ENCODE peak calls at places on chromosome X, in seven cellular contexts. One of them, this sample, is unnamed.

GRCh38 chrX:108271397-108271787 is 166.8 kb downstream of the COL4A6 start:
- DNase-seq in AG04450: no peak
- DNase-seq in GM23248: no peak
- DNase-seq in iPS DF 6.9: no peak
- DNase-seq in GM12865: no peak
- DNase-seq in right lobe of liver: no peak
- DNase-seq in sigmoid colon: no peak
- DNase-seq in this sample: no peak

GRCh38 chrX:70044541-70045245 is 5.0 kb downstream of the AWAT2 start:
- DNase-seq in AG04450: no peak
- DNase-seq in GM23248: peak
- DNase-seq in iPS DF 6.9: no peak
- DNase-seq in GM12865: no peak
- DNase-seq in right lobe of liver: no peak
- DNase-seq in sigmoid colon: peak
- DNase-seq in this sample: no peak

GRCh38 chrX:1466232-1466661 is 13.5 kb upstream of the ASMTL start:
- DNase-seq in AG04450: no peak
- DNase-seq in GM23248: no peak
- DNase-seq in iPS DF 6.9: no peak
- DNase-seq in GM12865: no peak
- DNase-seq in right lobe of liver: no peak
- DNase-seq in sigmoid colon: peak
- DNase-seq in this sample: no peak

GRCh38 chrX:38175140-38175539 is 45.5 kb downstream of the SRPX start:
- DNase-seq in AG04450: no peak
- DNase-seq in GM23248: peak
- DNase-seq in iPS DF 6.9: peak
- DNase-seq in GM12865: peak
- DNase-seq in right lobe of liver: peak
- DNase-seq in sigmoid colon: no peak
- DNase-seq in this sample: peak

GRCh38 chrX:154426916-154427792 is 1.3 kb upstream of the ATP6AP1 start:
- DNase-seq in AG04450: no peak
- DNase-seq in GM23248: no peak
- DNase-seq in iPS DF 6.9: no peak
- DNase-seq in GM12865: no peak
- DNase-seq in right lobe of liver: no peak
- DNase-seq in sigmoid colon: no peak
- DNase-seq in this sample: no peak

GRCh38 chrX:31199051-31199769 is 127.4 kb upstream of the FTHL17 start:
- DNase-seq in AG04450: no peak
- DNase-seq in GM23248: peak
- DNase-seq in iPS DF 6.9: no peak
- DNase-seq in GM12865: no peak
- DNase-seq in right lobe of liver: no peak
- DNase-seq in sigmoid colon: no peak
- DNase-seq in this sample: peak

GRCh38 chrX:12403474-12404082 is 265.3 kb downstream of the FRMPD4 start:
- DNase-seq in AG04450: no peak
- DNase-seq in GM23248: no peak
- DNase-seq in iPS DF 6.9: no peak
- DNase-seq in GM12865: no peak
- DNase-seq in right lobe of liver: no peak
- DNase-seq in sigmoid colon: no peak
- DNase-seq in this sample: no peak

GRCh38 chrX:140360924-140361323 is 143.9 kb downstream of the SOX3 start:
- DNase-seq in AG04450: no peak
- DNase-seq in GM23248: no peak
- DNase-seq in iPS DF 6.9: no peak
- DNase-seq in GM12865: no peak
- DNase-seq in right lobe of liver: no peak
- DNase-seq in sigmoid colon: no peak
- DNase-seq in this sample: no peak

GRCh38 chrX:9940397-9940796 is 26.8 kb upstream of the CLDN34 start:
- DNase-seq in AG04450: peak
- DNase-seq in GM23248: peak
- DNase-seq in iPS DF 6.9: no peak
- DNase-seq in GM12865: no peak
- DNase-seq in right lobe of liver: no peak
- DNase-seq in sigmoid colon: no peak
- DNase-seq in this sample: no peak

GRCh38 chrX:11460347-11460746 is 167.1 kb downstream of the AMELX start:
- DNase-seq in AG04450: no peak
- DNase-seq in GM23248: no peak
- DNase-seq in iPS DF 6.9: no peak
- DNase-seq in GM12865: no peak
- DNase-seq in right lobe of liver: no peak
- DNase-seq in sigmoid colon: no peak
- DNase-seq in this sample: no peak

GRCh38 chrX:64204252-64204651 is 1.3 kb downstream of the AMER1 start:
- DNase-seq in AG04450: no peak
- DNase-seq in GM23248: peak
- DNase-seq in iPS DF 6.9: no peak
- DNase-seq in GM12865: no peak
- DNase-seq in right lobe of liver: peak
- DNase-seq in sigmoid colon: peak
- DNase-seq in this sample: peak

GRCh38 chrX:134236690-134237362 is at the start of gene CCDC160:
- DNase-seq in AG04450: no peak
- DNase-seq in GM23248: peak
- DNase-seq in iPS DF 6.9: no peak
- DNase-seq in GM12865: peak
- DNase-seq in right lobe of liver: peak
- DNase-seq in sigmoid colon: peak
- DNase-seq in this sample: peak

GRCh38 chrX:368811-369562 is 17.7 kb downstream of the PPP2R3B start:
- DNase-seq in AG04450: no peak
- DNase-seq in GM23248: peak
- DNase-seq in iPS DF 6.9: no peak
- DNase-seq in GM12865: no peak
- DNase-seq in right lobe of liver: no peak
- DNase-seq in sigmoid colon: no peak
- DNase-seq in this sample: no peak

GRCh38 chrX:18465051-18465450 is 39.6 kb downstream of the CDKL5 start:
- DNase-seq in AG04450: no peak
- DNase-seq in GM23248: no peak
- DNase-seq in iPS DF 6.9: no peak
- DNase-seq in GM12865: no peak
- DNase-seq in right lobe of liver: no peak
- DNase-seq in sigmoid colon: no peak
- DNase-seq in this sample: no peak

GRCh38 chrX:2608638-2609430 is 82.3 kb upstream of the CD99 start:
- DNase-seq in AG04450: peak
- DNase-seq in GM23248: peak
- DNase-seq in iPS DF 6.9: peak
- DNase-seq in GM12865: peak
- DNase-seq in right lobe of liver: peak
- DNase-seq in sigmoid colon: peak
- DNase-seq in this sample: peak

GRCh38 chrX:135498236-135498635 is 22.2 kb upstream of the INTS6L start:
- DNase-seq in AG04450: no peak
- DNase-seq in GM23248: no peak
- DNase-seq in iPS DF 6.9: no peak
- DNase-seq in GM12865: no peak
- DNase-seq in right lobe of liver: no peak
- DNase-seq in sigmoid colon: no peak
- DNase-seq in this sample: no peak

GRCh38 chrX:7147431-7147977 is at the start of gene STS:
- DNase-seq in AG04450: no peak
- DNase-seq in GM23248: no peak
- DNase-seq in iPS DF 6.9: no peak
- DNase-seq in GM12865: peak
- DNase-seq in right lobe of liver: peak
- DNase-seq in sigmoid colon: peak
- DNase-seq in this sample: peak

GRCh38 chrX:115348440-115349225 is 59.1 kb downstream of the LUZP4 start:
- DNase-seq in AG04450: no peak
- DNase-seq in GM23248: no peak
- DNase-seq in iPS DF 6.9: no peak
- DNase-seq in GM12865: no peak
- DNase-seq in right lobe of liver: no peak
- DNase-seq in sigmoid colon: no peak
- DNase-seq in this sample: no peak

GRCh38 chrX:42680651-42681050 is 97.3 kb downstream of the PPP1R2C start:
- DNase-seq in AG04450: no peak
- DNase-seq in GM23248: no peak
- DNase-seq in iPS DF 6.9: peak
- DNase-seq in GM12865: no peak
- DNase-seq in right lobe of liver: no peak
- DNase-seq in sigmoid colon: no peak
- DNase-seq in this sample: no peak

GRCh38 chrX:124504106-124504983 is 158.0 kb downstream of the SH2D1A start:
- DNase-seq in AG04450: no peak
- DNase-seq in GM23248: no peak
- DNase-seq in iPS DF 6.9: no peak
- DNase-seq in GM12865: peak
- DNase-seq in right lobe of liver: no peak
- DNase-seq in sigmoid colon: no peak
- DNase-seq in this sample: no peak

GRCh38 chrX:115665122-115665521 is 104.1 kb downstream of the PLS3 start:
- DNase-seq in AG04450: no peak
- DNase-seq in GM23248: no peak
- DNase-seq in iPS DF 6.9: no peak
- DNase-seq in GM12865: no peak
- DNase-seq in right lobe of liver: no peak
- DNase-seq in sigmoid colon: no peak
- DNase-seq in this sample: no peak

GRCh38 chrX:40007136-40007535 is 90.6 kb downstream of the BCOR start:
- DNase-seq in AG04450: no peak
- DNase-seq in GM23248: peak
- DNase-seq in iPS DF 6.9: no peak
- DNase-seq in GM12865: no peak
- DNase-seq in right lobe of liver: no peak
- DNase-seq in sigmoid colon: no peak
- DNase-seq in this sample: no peak

GRCh38 chrX:134460005-134460860 is at the start of gene HPRT1:
- DNase-seq in AG04450: peak
- DNase-seq in GM23248: peak
- DNase-seq in iPS DF 6.9: peak
- DNase-seq in GM12865: peak
- DNase-seq in right lobe of liver: peak
- DNase-seq in sigmoid colon: peak
- DNase-seq in this sample: peak

GRCh38 chrX:131289527-131289926 is 421 bp upstream of the IGSF1 start:
- DNase-seq in AG04450: no peak
- DNase-seq in GM23248: no peak
- DNase-seq in iPS DF 6.9: no peak
- DNase-seq in GM12865: no peak
- DNase-seq in right lobe of liver: no peak
- DNase-seq in sigmoid colon: no peak
- DNase-seq in this sample: no peak
- H3K4me3 ChIP-seq in AG04450: no peak
- H3K4me3 ChIP-seq in GM23248: no peak
- H3K4me3 ChIP-seq in iPS DF 6.9: no peak
- H3K4me3 ChIP-seq in GM12865: no peak
- H3K4me3 ChIP-seq in right lobe of liver: no peak
- H3K4me3 ChIP-seq in sigmoid colon: peak
- H3K4me3 ChIP-seq in this sample: no peak

GRCh38 chrX:72132456-72132855 is 741 bp upstream of the RTL5 start:
- DNase-seq in AG04450: no peak
- DNase-seq in GM23248: no peak
- DNase-seq in iPS DF 6.9: no peak
- DNase-seq in GM12865: no peak
- DNase-seq in right lobe of liver: no peak
- DNase-seq in sigmoid colon: no peak
- DNase-seq in this sample: no peak
- H3K4me3 ChIP-seq in AG04450: peak
- H3K4me3 ChIP-seq in GM23248: peak
- H3K4me3 ChIP-seq in iPS DF 6.9: no peak
- H3K4me3 ChIP-seq in GM12865: peak
- H3K4me3 ChIP-seq in right lobe of liver: no peak
- H3K4me3 ChIP-seq in sigmoid colon: peak
- H3K4me3 ChIP-seq in this sample: no peak

DNA sequence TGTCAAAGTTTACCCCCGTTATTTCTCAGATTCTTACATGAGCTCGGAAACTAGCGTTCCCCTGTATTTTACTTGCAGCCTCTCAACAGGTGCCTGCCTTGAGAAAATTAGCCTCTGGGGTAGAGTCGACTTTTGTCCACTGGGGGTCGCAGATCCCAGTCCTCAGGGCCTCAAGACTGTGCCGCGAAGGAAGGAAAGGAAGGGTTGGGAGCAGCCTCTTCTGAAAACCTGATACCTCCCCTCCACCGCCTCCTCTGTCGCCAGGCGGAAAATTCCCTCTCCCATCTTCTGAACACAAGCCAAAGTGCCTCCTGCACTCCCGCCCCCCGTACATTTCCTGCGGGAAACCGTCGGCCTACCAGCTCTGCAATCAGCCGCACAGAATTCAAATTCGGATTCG is 44.4 kb upstream of the TMSB15B start:
- DNase-seq in AG04450: no peak
- DNase-seq in GM23248: peak
- DNase-seq in iPS DF 6.9: no peak
- DNase-seq in GM12865: peak
- DNase-seq in right lobe of liver: no peak
- DNase-seq in sigmoid colon: peak
- DNase-seq in this sample: peak
- H3K4me3 ChIP-seq in AG04450: peak
- H3K4me3 ChIP-seq in GM23248: peak
- H3K4me3 ChIP-seq in iPS DF 6.9: peak
- H3K4me3 ChIP-seq in GM12865: peak
- H3K4me3 ChIP-seq in right lobe of liver: no peak
- H3K4me3 ChIP-seq in sigmoid colon: peak
- H3K4me3 ChIP-seq in this sample: peak

DNA sequence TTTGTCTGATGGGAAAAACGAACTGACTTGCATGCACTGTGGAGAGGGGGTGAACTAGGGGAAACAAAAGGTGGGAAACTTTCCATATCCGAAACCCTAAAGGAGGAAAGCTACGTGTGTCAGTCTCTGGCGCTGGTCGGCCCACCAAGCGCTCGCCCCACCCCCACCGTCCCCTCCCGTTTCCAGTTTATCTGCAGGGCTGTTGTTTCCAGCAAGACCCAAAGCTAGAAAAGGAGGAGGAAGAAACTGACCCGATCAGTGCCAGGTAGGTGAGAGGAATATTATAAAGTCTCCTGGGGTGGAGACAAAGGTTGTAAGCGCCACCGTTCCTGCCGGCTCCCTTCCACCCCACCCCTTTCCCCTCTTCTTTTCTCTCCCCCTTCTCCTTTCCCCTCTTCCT is 591 bp downstream of the TCEAL9 start:
- DNase-seq in AG04450: no peak
- DNase-seq in GM23248: peak
- DNase-seq in iPS DF 6.9: no peak
- DNase-seq in GM12865: no peak
- DNase-seq in right lobe of liver: no peak
- DNase-seq in sigmoid colon: no peak
- DNase-seq in this sample: peak
- H3K4me3 ChIP-seq in AG04450: peak
- H3K4me3 ChIP-seq in GM23248: peak
- H3K4me3 ChIP-seq in iPS DF 6.9: peak
- H3K4me3 ChIP-seq in GM12865: peak
- H3K4me3 ChIP-seq in right lobe of liver: peak
- H3K4me3 ChIP-seq in sigmoid colon: peak
- H3K4me3 ChIP-seq in this sample: peak

GRCh38 chrX:71815121-71815905 is 52.2 kb downstream of the CXorf49B start:
- DNase-seq in AG04450: no peak
- DNase-seq in GM23248: no peak
- DNase-seq in iPS DF 6.9: no peak
- DNase-seq in GM12865: no peak
- DNase-seq in right lobe of liver: peak
- DNase-seq in sigmoid colon: no peak
- DNase-seq in this sample: no peak
- H3K4me3 ChIP-seq in AG04450: no peak
- H3K4me3 ChIP-seq in GM23248: no peak
- H3K4me3 ChIP-seq in iPS DF 6.9: no peak
- H3K4me3 ChIP-seq in GM12865: no peak
- H3K4me3 ChIP-seq in right lobe of liver: no peak
- H3K4me3 ChIP-seq in sigmoid colon: no peak
- H3K4me3 ChIP-seq in this sample: no peak

This sample was measured in small intestine.